ENCODE peak calls at places on chromosomes 7 and 10, in five cellular contexts. R, W, T, M and Q are unnamed samples.
A peak's percentile ranks its signal among the peaks of the same experiment; 100 is the strongest.

GRCh38 chr7:99733448-99733847 is 1.5 kb downstream of the CYP3A7 start:
- DNase-seq in R (no peak), W (no peak), T (no peak), M (peak; percentile 49), Q (no peak)

GRCh38 chr7:134140889-134141867 is 14.0 kb downstream of the LRGUK start:
- DNase-seq in R (peak; percentile 15), W (peak; percentile 61), T (no peak), M (peak; percentile 89), Q (peak; percentile 66)

GRCh38 chr7:19375986-19376385 is 230.8 kb upstream of the FERD3L start:
- DNase-seq in R (no peak), W (no peak), T (no peak), M (no peak), Q (no peak)

GRCh38 chr10:122308487-122309141 is 37.5 kb downstream of the BTBD16 start:
- DNase-seq in R (no peak), W (no peak), T (peak; percentile 67), M (no peak), Q (no peak)

GRCh38 chr10:86663576-86664369 is 4.5 kb upstream of the LDB3 start:
- DNase-seq in R (no peak), W (no peak), T (no peak), M (no peak), Q (no peak)

GRCh38 chr10:15485684-15486316 is 114.7 kb upstream of the FAM171A1 start:
- DNase-seq in R (no peak), W (no peak), T (no peak), M (no peak), Q (no peak)

GRCh38 chr10:70592746-70593512 is 9.6 kb downstream of the PRF1 start:
- DNase-seq in R (no peak), W (no peak), T (no peak), M (no peak), Q (peak; percentile 18)

GRCh38 chr7:34928052-34928451 is 109.2 kb downstream of the DPY19L1 start:
- DNase-seq in R (peak; percentile 31), W (peak; percentile 38), T (no peak), M (peak; percentile 24), Q (no peak)

GRCh38 chr10:36888925-36889573 is 236.3 kb upstream of the ANKRD30A start:
- DNase-seq in R (peak; percentile 8), W (peak; percentile 13), T (no peak), M (peak; percentile 20), Q (no peak)

GRCh38 chr7:11078242-11078834 is 104.7 kb downstream of the PHF14 start:
- DNase-seq in R (no peak), W (no peak), T (no peak), M (no peak), Q (no peak)

GRCh38 chr7:155700847-155701246 is 56.4 kb downstream of the RBM33 start:
- DNase-seq in R (no peak), W (peak; percentile 61), T (no peak), M (no peak), Q (no peak)

GRCh38 chr10:88974446-88975376 is 15.9 kb upstream of the FAS start:
- DNase-seq in R (no peak), W (no peak), T (no peak), M (no peak), Q (no peak)

GRCh38 chr10:114715171-114715670 is 57.1 kb upstream of the ABLIM1 start:
- DNase-seq in R (no peak), W (no peak), T (no peak), M (no peak), Q (no peak)

GRCh38 chr10:74223755-74224530 is 72.9 kb downstream of the ADK start:
- DNase-seq in R (peak; percentile 89), W (no peak), T (no peak), M (no peak), Q (no peak)

GRCh38 chr7:10181996-10182395 is 791.7 kb upstream of the PHF14 start:
- DNase-seq in R (no peak), W (no peak), T (no peak), M (no peak), Q (no peak)

GRCh38 chr10:131638049-131638448 is 262.8 kb upstream of the PPP2R2D start:
- DNase-seq in R (no peak), W (no peak), T (no peak), M (no peak), Q (no peak)
- H3K27ac ChIP-seq in R (no peak overlapping the region), W (no peak overlapping the region), T (no peak overlapping the region), M (no peak overlapping the region), Q (no peak overlapping the region)

GRCh38 chr7:135184254-135184841 is 13.8 kb upstream of the CYREN start:
- DNase-seq in R (no peak), W (no peak), T (peak; percentile 48), M (peak; percentile 47), Q (no peak)
- TF ChIP-seq POLR2AphosphoS5 in R (no peak), W (no peak), T (no peak), M (no peak), Q (no peak)

DNA sequence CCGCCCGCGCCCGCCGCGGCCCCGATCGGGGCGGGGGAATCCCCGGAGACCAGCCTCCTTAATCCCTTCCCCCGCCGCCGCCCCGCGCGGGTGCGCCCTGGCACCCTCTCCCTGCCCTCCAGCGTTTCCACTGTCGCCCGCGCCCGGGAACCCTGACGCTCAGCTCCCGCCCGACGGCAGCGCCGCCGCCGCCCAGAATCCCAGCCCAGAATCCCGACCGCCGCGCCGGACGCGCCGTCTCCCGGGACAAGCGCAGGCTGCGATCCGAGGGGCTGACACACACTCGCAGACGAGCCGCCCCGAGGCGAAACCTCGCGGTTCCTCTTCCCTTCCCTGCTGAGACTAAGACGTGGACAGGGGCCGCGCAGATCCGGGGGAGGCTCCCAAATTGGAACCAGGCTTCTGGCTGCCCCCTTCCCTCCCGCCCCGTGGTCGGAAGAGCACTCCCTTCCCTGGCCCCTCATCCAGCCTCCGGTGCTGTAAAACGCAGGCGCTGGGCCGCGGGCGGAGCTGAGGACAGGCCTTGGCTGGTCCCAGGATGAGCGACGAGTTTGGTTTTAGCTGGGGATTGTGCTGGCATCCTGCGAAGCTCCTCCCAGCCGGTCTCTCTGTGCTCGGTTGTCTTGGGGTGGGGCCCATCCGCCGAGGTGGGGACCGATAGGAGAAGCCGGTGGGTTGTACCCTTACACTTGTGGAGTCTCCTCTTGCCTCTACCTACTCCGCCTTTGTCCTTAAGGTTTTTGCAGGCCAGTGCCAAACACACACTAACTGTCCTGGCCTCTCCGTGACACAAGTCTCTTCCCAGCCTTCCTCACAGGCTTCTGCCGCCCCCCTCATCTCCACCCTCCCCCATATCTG is 1.1 kb downstream of the MARVELD1 start:
- DNase-seq in R (no peak), W (peak; percentile 72), T (peak; percentile 88), M (peak; percentile 33), Q (peak; percentile 91)
- H3K4me1 ChIP-seq in R (peaks cover 52% of the 10 kb centered on the region), W (peaks cover 58% of the 10 kb centered on the region), T (peaks cover 66% of the 10 kb centered on the region), M (peaks cover 51% of the 10 kb centered on the region), Q (peaks cover 60% of the 10 kb centered on the region)

DNA sequence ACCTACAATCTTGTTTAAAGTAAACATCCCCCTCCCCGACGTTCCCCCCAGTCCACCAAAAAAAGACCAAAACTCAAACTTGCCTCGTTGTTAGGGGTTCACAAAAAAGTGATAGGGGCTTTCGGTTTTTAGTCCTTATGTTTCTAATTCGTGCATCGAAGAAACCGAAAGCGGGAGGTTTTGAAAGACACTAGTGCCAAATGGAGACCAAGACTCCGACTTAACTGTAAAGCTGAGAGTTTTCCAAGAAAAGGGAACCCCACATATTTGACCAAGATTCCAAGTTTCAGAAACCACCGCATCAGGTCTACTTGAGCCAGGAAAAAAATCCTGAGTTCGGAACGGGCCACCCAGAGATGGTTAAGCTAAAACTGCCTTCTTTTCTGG is 534 bp downstream of the PSMA2 start:
- DNase-seq in R (no peak), W (no peak), T (no peak), M (no peak), Q (no peak)
- H3K27ac ChIP-seq in R (peak overlapping the region; percentile 47), W (peak overlapping the region; percentile 83), T (peak overlapping the region; percentile 86), M (peak overlapping the region; percentile 89), Q (peak overlapping the region; percentile 89)